ENCODE peak calls at places on chromosomes 3 and 15, in seven cellular contexts. L is lung, M is hepatocyte, A is A549, J is activated B cell treated with CpG ODN at 0.5 μM for 24 hours, U is colonic mucosa, F is HFFc6. W is an unnamed sample.

GRCh38 chr3:48086736-48087470 is 70.7 kb upstream of the MAP4 start:
- DNase-seq in J (no peak), L (no peak), A (peak; percentile 71), U (no peak), M (no peak), F (peak; percentile 78), W (no peak)

GRCh38 chr15:83208357-83208661 is 686 bp upstream of the HDGFL3 start:
- DNase-seq in J (no peak), F (no peak), U (no peak), L (no peak), M (no peak), A (peak; percentile 65), W (no peak)

GRCh38 chr15:92097473-92098178 is 244.1 kb downstream of the SLCO3A1 start:
- DNase-seq in L (no peak), U (peak; percentile 60), J (no peak), F (peak; percentile 16), M (peak; percentile 82), A (peak; percentile 52), W (no peak)

GRCh38 chr15:85329561-85330421 is 50.6 kb upstream of the AKAP13 start:
- DNase-seq in A (peak; percentile 44), M (peak; percentile 42), U (peak; percentile 64), F (peak; percentile 37), L (no peak), J (peak; percentile 49), W (no peak)

GRCh38 chr3:38645076-38645475 is 4.4 kb downstream of the SCN5A start:
- DNase-seq in M (no peak), F (no peak), J (no peak), A (no peak), U (no peak), L (no peak), W (peak; percentile 53)

GRCh38 chr3:194584435-194584776 is 48.8 kb downstream of the TMEM44 start:
- DNase-seq in U (no peak), F (no peak), M (no peak), A (no peak), L (no peak), J (no peak), W (no peak)

GRCh38 chr3:9026320-9027040 is 63.2 kb upstream of the RAD18 start:
- DNase-seq in L (no peak), F (no peak), U (no peak), J (no peak), M (no peak), A (no peak), W (no peak)

GRCh38 chr3:62312201-62312600 is 61.1 kb downstream of the FEZF2 start:
- DNase-seq in M (no peak), J (no peak), U (no peak), A (no peak), F (no peak), L (no peak), W (no peak)

GRCh38 chr15:89781891-89782618 is 5.9 kb downstream of the MESP2 start:
- DNase-seq in U (no peak), F (peak; percentile 76), J (no peak), M (peak; percentile 64), A (no peak), L (no peak), W (no peak)

GRCh38 chr15:74829500-74829899 is 3.1 kb downstream of the CPLX3 start:
- DNase-seq in L (no peak), U (no peak), J (no peak), M (no peak), F (no peak), A (no peak), W (no peak)

GRCh38 chr3:65398953-65399352 is 639.8 kb downstream of the MAGI1 start:
- DNase-seq in M (no peak), J (no peak), F (no peak), A (no peak), U (no peak), L (no peak), W (no peak)

GRCh38 chr3:73080201-73080966 is 18.9 kb downstream of the EBLN2 start:
- DNase-seq in U (no peak), M (no peak), A (no peak), J (no peak), F (no peak), L (no peak), W (no peak)

GRCh38 chr15:31221936-31222515 is 104.6 kb upstream of the KLF13 start:
- DNase-seq in U (no peak), A (peak; percentile 25), F (no peak), J (no peak), M (peak; percentile 38), L (no peak), W (no peak)

GRCh38 chr3:185328324-185329004 is 34.5 kb upstream of the MAP3K13 start:
- DNase-seq in U (peak; percentile 90), M (peak; percentile 83), A (peak; percentile 67), J (no peak), F (no peak), L (no peak), W (no peak)

GRCh38 chr15:64288999-64289398 is 67.0 kb downstream of the CSNK1G1 start:
- DNase-seq in L (peak; percentile 38), U (no peak), M (no peak), J (no peak), A (no peak), F (no peak), W (no peak)

GRCh38 chr3:177150970-177151627 is 46.2 kb downstream of the TBL1XR1 start:
- DNase-seq in U (no peak), L (no peak), A (peak; percentile 7), J (no peak), F (peak; percentile 84), M (peak; percentile 28), W (no peak)

GRCh38 chr3:137163241-137163916 is 205.6 kb downstream of the IL20RB start:
- DNase-seq in L (no peak), F (no peak), A (no peak), M (peak; percentile 17), U (no peak), J (no peak), W (no peak)

GRCh38 chr3:192091831-192092230 is 630.9 kb downstream of the PYDC2 start:
- DNase-seq in J (no peak), A (no peak), U (no peak), F (peak; percentile 30), L (no peak), M (no peak), W (no peak)

GRCh38 chr3:45907769-45908705 is 21.7 kb downstream of the CCR9 start:
- DNase-seq in J (no peak), F (peak; percentile 51), L (no peak), M (peak; percentile 64), A (no peak), U (no peak), W (no peak)

GRCh38 chr15:37984368-37984767 is 49.9 kb downstream of the TMCO5A start:
- DNase-seq in L (no peak), J (no peak), A (no peak), M (no peak), F (no peak), U (no peak), W (no peak)

GRCh38 chr15:37978231-37978630 is 43.8 kb downstream of the TMCO5A start:
- DNase-seq in M (no peak), U (no peak), A (no peak), L (no peak), F (no peak), J (no peak), W (no peak)

GRCh38 chr15:37979597-37979996 is 45.2 kb downstream of the TMCO5A start:
- DNase-seq in M (no peak), L (no peak), J (no peak), F (no peak), U (no peak), A (no peak), W (no peak)

GRCh38 chr15:37980010-37980409 is 45.6 kb downstream of the TMCO5A start:
- DNase-seq in U (no peak), J (no peak), A (no peak), L (no peak), M (no peak), F (no peak), W (no peak)

GRCh38 chr15:37981781-37982180 is 47.3 kb downstream of the TMCO5A start:
- DNase-seq in L (no peak), M (peak; percentile 31), A (peak; percentile 42), F (peak; percentile 55), J (no peak), U (no peak), W (no peak)
- TF ChIP-seq CTCF in L (no peak), M (peak; percentile 47), A (peak; percentile 21), F (peak; percentile 56), J (no peak), U (no peak), W (peak; percentile 63)

GRCh38 chr3:156132313-156132712 is 11.9 kb downstream of the KCNAB1 start:
- DNase-seq in M (no peak), J (no peak), A (no peak), U (no peak), F (no peak), L (no peak), W (no peak)

GRCh38 chr3:156131799-156132198 is 11.4 kb downstream of the KCNAB1 start:
- DNase-seq in J (no peak), A (no peak), M (no peak), U (no peak), F (no peak), L (no peak), W (no peak)

GRCh38 chr3:156140196-156140595 is 19.8 kb downstream of the KCNAB1 start:
- DNase-seq in J (no peak), U (no peak), F (no peak), M (no peak), A (no peak), L (no peak), W (no peak)

GRCh38 chr3:156131241-156131640 is 10.9 kb downstream of the KCNAB1 start:
- DNase-seq in A (no peak), M (no peak), U (no peak), F (no peak), J (no peak), L (no peak), W (no peak)

DNA sequence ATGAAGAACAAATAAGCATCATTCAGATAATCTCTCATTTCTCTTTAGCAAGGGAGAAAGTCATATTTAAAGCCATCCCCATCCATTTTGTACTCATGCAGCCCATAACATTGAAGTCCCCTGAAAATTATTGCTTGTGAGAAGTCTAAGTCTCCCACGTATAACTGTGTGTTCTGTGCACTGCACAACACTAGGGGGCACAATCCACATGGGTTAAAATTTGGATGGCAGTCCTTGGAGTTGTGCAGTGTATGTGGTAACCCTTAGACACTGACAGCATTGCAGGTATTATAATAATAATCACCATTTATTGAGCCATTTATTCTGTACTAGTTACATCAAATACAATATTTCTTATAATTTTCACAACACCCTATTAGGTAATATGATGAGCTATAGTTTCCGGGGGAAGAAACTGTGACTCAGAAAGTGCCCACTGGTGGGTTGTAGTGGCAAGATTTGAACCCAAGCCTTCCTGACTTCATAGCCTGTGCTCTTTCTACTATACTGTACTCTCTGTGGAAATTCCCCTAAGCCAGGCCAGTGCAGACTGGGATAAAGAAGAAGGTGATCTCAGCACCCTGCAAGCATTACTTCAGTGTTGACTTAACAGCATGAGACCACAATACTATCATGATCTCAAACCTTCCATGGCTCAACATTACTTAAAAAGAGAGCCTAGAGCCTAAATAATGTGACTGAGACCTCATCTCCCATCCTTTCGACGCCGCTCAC is 15.7 kb downstream of the KCNAB1 start:
- DNase-seq in F (no peak), A (peak; percentile 12), L (no peak), J (no peak), U (no peak), M (no peak), W (no peak)
- TF ChIP-seq CTCF in F (peak; percentile 56), A (peak; percentile 19), L (no peak), J (no peak), U (no peak), M (no peak), W (peak; percentile 61)

GRCh38 chr15:99437315-99438221 is 128.2 kb upstream of the MEF2A start:
- DNase-seq in M (no peak), A (no peak), L (no peak), J (peak; percentile 11), F (no peak), U (peak; percentile 18), W (peak; percentile 65)
- TF ChIP-seq CTCF in M (no peak), A (no peak), L (no peak), J (no peak), F (no peak), U (no peak), W (peak; percentile 39)

GRCh38 chr3:150545419-150546225 is 674 bp downstream of the SERP1 start:
- DNase-seq in F (peak; percentile 8), U (peak; percentile 56), M (peak; percentile 27), A (peak; percentile 19), L (no peak), J (no peak), W (peak; percentile 75)
- TF ChIP-seq CTCF in F (no peak), U (no peak), M (no peak), A (no peak), L (no peak), J (no peak), W (no peak)